ENCODE peak calls at places on chromosomes 12 and 14, in five cellular contexts. N is fibroblast of lung, E is AG09309, M is H9, W is choroid plexus epithelial cell. G is an unnamed sample.

GRCh38 chr14:100109594-100109955 is 44.4 kb downstream of the EVL start:
- DNase-seq in N (no peak), W (no peak), M (no peak), E (no peak), G (no peak)

GRCh38 chr12:78470354-78471195 is 394.0 kb upstream of the SYT1 start:
- DNase-seq in E (peak; percentile 20), W (peak; percentile 81), N (peak; percentile 69), M (peak; percentile 49), G (peak; percentile 58)

GRCh38 chr14:44010595-44010994 is 496.5 kb downstream of the FSCB start:
- DNase-seq in W (no peak), M (no peak), E (no peak), N (no peak), G (no peak)

GRCh38 chr12:103586132-103586531 is 941 bp upstream of the STAB2 start:
- DNase-seq in M (no peak), N (no peak), W (peak; percentile 21), E (no peak), G (no peak)

GRCh38 chr12:39692258-39692853 is 72.8 kb upstream of the ABCD2 start:
- DNase-seq in E (no peak), N (peak; percentile 26), W (peak; percentile 25), M (no peak), G (no peak)

GRCh38 chr14:97878727-97879126 is 1081.5 kb downstream of the VRK1 start:
- DNase-seq in M (no peak), W (no peak), N (no peak), E (no peak), G (no peak)

GRCh38 chr14:79417961-79418360 is 793.3 kb downstream of the DIO2 start:
- DNase-seq in N (no peak), E (no peak), M (no peak), W (no peak), G (no peak)

GRCh38 chr12:18483723-18484325 is 222.5 kb downstream of the PIK3C2G start:
- DNase-seq in M (no peak), N (no peak), E (no peak), W (no peak), G (no peak)

GRCh38 chr12:68159681-68160304 is at the start of gene IFNG:
- DNase-seq in E (no peak), W (no peak), M (no peak), N (no peak), G (no peak)

GRCh38 chr12:124863409-124864325 is at the start of gene SCARB1:
- DNase-seq in M (peak; percentile 93), W (peak; percentile 82), N (peak; percentile 73), E (peak; percentile 14), G (peak; percentile 90)

GRCh38 chr14:64444984-64445845 is 20.1 kb upstream of the AKAP5 start:
- DNase-seq in M (no peak), E (peak; percentile 41), N (peak; percentile 58), W (peak; percentile 96), G (no peak)

DNA sequence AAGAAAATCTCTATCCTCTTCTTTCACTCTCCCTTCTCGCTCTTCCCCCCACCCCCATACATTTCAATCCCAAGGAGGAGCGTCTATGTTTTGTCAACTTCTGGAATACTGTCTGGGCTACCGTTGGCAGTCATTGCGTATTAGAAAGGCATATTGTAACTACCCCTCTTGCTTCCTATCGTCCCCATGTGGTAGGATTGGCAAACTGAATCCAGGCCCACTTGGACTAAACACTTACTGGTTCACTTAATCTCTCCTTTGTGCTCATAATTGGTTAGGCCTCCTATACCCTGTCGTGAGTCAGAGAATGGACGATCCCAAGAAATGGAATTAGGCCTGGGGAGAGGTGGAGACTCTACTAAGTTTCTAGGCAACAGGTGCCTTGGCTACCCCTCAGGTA is 68.8 kb upstream of the SLC8A3 start:
- DNase-seq in N (no peak), W (no peak), M (peak; percentile 41), E (no peak), G (peak; percentile 68)
- TF ChIP-seq CTCF in N (no peak), W (peak; percentile 21), M (peak; percentile 74), E (peak; percentile 2), G (peak; percentile 15)

DNA sequence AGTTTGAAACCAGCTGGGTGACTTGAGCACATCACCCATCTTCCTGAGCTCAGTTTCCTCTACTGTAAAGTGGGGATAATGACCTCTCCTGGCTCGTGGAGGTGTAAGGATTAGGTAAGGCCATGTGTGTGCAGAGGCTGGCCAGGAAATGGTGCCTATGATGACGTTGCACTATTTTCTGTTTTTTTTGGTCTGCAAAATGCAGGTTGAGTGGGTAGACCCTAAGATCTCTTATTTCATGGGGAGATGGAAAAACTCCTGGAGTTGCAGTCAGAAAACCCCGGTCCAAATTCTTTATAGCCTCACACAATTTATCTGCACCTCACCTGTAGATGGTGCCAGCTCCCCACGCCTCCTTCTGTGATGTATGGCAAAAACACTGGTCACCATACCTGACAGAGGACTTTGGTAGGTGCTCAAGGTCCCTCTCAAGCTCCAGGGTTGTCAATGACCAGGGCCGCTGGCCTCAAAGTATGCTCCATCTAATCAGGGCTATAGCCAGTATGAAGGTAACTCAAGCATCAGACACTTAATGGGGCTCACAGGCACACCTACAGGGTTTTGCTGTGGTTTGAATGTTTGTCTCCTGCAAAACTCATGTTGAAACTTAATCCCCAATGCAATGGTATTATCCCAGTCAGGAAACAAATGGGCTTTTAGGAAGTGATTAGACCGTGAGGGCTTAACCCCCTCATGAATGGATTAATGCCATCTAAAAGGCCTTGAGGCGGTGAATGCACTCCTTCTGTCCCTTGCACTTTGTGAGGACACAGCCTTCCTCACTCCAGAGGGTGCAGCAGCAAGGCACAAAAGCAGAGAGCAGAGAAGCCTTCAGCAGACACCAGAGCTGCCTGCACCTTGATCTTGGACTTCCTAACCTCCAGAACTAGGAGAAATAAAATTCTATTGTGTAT is 17.6 kb downstream of the C14orf132 start:
- DNase-seq in N (no peak), E (no peak), M (no peak), W (no peak), G (peak; percentile 40)
- TF ChIP-seq CTCF in N (no peak), E (no peak), M (peak; percentile 52), W (peak; percentile 15), G (peak; percentile 24)

GRCh38 chr12:41514907-41515306 is 326.8 kb downstream of the PDZRN4 start:
- DNase-seq in W (peak; percentile 32), N (no peak), M (no peak), E (no peak), G (peak; percentile 5)
- TF ChIP-seq CTCF in W (peak; percentile 63), N (peak; percentile 24), M (peak; percentile 60), E (no peak), G (no peak)

GRCh38 chr14:90576581-90576980 is 179.8 kb downstream of the CALM1 start:
- DNase-seq in M (no peak), E (peak; percentile 17), N (peak; percentile 85), W (peak; percentile 63), G (no peak)
- TF ChIP-seq CTCF in M (no peak), E (no peak), N (no peak), W (no peak), G (no peak)

GRCh38 chr14:105979446-105979845 is 453.1 kb downstream of the TMEM121 start:
- DNase-seq in E (no peak), M (no peak), W (no peak), N (no peak), G (no peak)

GRCh38 chr14:105971593-105972500 is 445.5 kb downstream of the TMEM121 start:
- DNase-seq in E (no peak), M (no peak), N (no peak), W (no peak), G (no peak)

GRCh38 chr14:105980224-105980623 is 453.8 kb downstream of the TMEM121 start:
- DNase-seq in E (no peak), N (no peak), M (no peak), W (no peak), G (no peak)

GRCh38 chr14:105978618-105979295 is 452.4 kb downstream of the TMEM121 start:
- DNase-seq in N (no peak), W (no peak), E (no peak), M (no peak), G (no peak)

DNA sequence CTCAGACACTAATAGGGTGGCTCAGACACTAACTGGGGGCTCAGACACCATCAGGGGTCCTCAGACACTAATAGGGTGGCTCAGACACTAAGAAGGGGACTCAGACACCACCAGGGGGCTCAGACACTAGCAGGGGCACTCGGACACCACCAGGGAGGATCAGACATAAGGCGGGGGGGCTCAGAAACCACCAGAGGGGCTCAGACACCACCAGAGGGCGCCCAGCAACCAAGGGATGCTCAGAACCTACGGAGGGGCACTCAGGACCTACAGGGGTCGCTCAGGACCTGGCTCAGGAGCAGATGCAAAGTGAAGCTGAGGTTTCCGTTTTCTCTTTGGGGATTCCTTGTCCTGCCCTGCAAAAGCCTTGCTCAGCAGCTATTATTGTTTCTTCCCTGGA is 448.5 kb downstream of the TMEM121 start:
- DNase-seq in N (no peak), E (no peak), M (no peak), W (no peak), G (peak; percentile 41)
- TF ChIP-seq CTCF in N (no peak), E (peak; percentile 39), M (no peak), W (no peak), G (peak; percentile 24)